ENCODE peak calls at places on chromosomes 12 and 14, in four cellular contexts. L is upper lobe of right lung, V is T-helper 17 cell, K is heart left ventricle. J is an unnamed sample.

GRCh38 chr12:95918194-95918993 is 24.0 kb downstream of the CCDC38 start:
- DNase-seq in V (no peak), K (no peak), L (no peak), J (no peak)

GRCh38 chr14:22375321-22375930 is 213.6 kb downstream of the DAD1 start:
- DNase-seq in V (no peak), K (no peak), L (no peak), J (no peak)

GRCh38 chr14:77055981-77056380 is 27.5 kb upstream of the IRF2BPL start:
- DNase-seq in K (no peak), V (no peak), L (no peak), J (no peak)

GRCh38 chr12:50505386-50505827 is 622 bp downstream of the DIP2B start:
- DNase-seq in L (peak; percentile 70), V (peak; percentile 20), K (no peak), J (no peak)

GRCh38 chr12:99553461-99553860 is 94.1 kb upstream of the GARIN6 start:
- DNase-seq in L (no peak), K (no peak), V (no peak), J (no peak)

GRCh38 chr12:57593187-57593586 is 2.2 kb downstream of the PIP4K2C start:
- DNase-seq in K (no peak), V (no peak), L (no peak), J (no peak)

GRCh38 chr12:56160160-56160763 is 2.1 kb downstream of the MYL6 start:
- DNase-seq in L (no peak), K (no peak), V (peak; percentile 44), J (peak; percentile 38)

GRCh38 chr14:53003776-53004175 is 52.9 kb upstream of the FERMT2 start:
- DNase-seq in K (no peak), V (no peak), L (no peak), J (no peak)

GRCh38 chr12:71967176-71967575 is 28.5 kb downstream of the TPH2 start:
- DNase-seq in K (no peak), L (no peak), V (no peak), J (no peak)

GRCh38 chr12:90280033-90280432 is 571.4 kb upstream of the ATP2B1 start:
- DNase-seq in K (no peak), L (no peak), V (no peak), J (no peak)

GRCh38 chr12:31300783-31301182 is 25.2 kb downstream of the SINHCAF start:
- DNase-seq in V (no peak), K (no peak), L (no peak), J (no peak)

GRCh38 chr12:40144023-40144422 is 38.1 kb upstream of the SLC2A13 start:
- DNase-seq in V (no peak), K (no peak), L (no peak), J (no peak)

GRCh38 chr12:43285248-43285647 is 266.8 kb downstream of the ADAMTS20 start:
- DNase-seq in K (no peak), V (no peak), L (no peak), J (no peak)

GRCh38 chr14:38065101-38065762 is 142.5 kb upstream of the SSTR1 start:
- DNase-seq in L (no peak), K (peak; percentile 37), V (peak; percentile 10), J (no peak)

GRCh38 chr14:95504135-95505029 is 12.1 kb downstream of the SYNE3 start:
- DNase-seq in L (no peak), V (no peak), K (no peak), J (no peak)

GRCh38 chr14:103121846-103122577 is 1.2 kb upstream of the TNFAIP2 start:
- DNase-seq in K (peak; percentile 91), V (no peak), L (peak; percentile 89), J (no peak)